ENCODE peak calls at places on chromosomes 11 and 22, in four cellular contexts. O is fibroblast of mammary gland, H is adrenal gland, B is RWPE1. J is an unnamed sample.
A peak's percentile ranks its signal among the peaks of the same experiment; 100 is the strongest.

GRCh38 chr11:114304969-114305368 is 8.8 kb downstream of the NNMT start:
- DNase-seq in B (no peak), H (no peak), O (peak; percentile 18), J (no peak)

GRCh38 chr22:38346506-38346905 is 29.3 kb upstream of the CSNK1E start:
- DNase-seq in B (no peak), H (peak; percentile 11), O (no peak), J (no peak)

GRCh38 chr11:86291466-86292262 is 10.4 kb upstream of the HIKESHI start:
- DNase-seq in H (peak; percentile 43), O (peak; percentile 70), B (peak; percentile 45), J (peak; percentile 77)

GRCh38 chr11:94602430-94603372 is 35.5 kb downstream of the PIWIL4 start:
- DNase-seq in O (peak; percentile 91), H (peak; percentile 61), B (peak; percentile 66), J (no peak)

GRCh38 chr22:45826520-45826919 is 150.4 kb downstream of the WNT7B start:
- DNase-seq in B (no peak), O (no peak), H (no peak), J (no peak)

GRCh38 chr11:110857885-110858555 is 145.8 kb upstream of the ARHGAP20 start:
- DNase-seq in O (peak; percentile 91), H (no peak), B (peak; percentile 4), J (peak; percentile 45)

GRCh38 chr11:102495161-102496042 is 35.1 kb downstream of the MMP7 start:
- DNase-seq in H (no peak), O (peak; percentile 91), B (peak; percentile 66), J (peak; percentile 93)

GRCh38 chr11:92131289-92131890 is 93.2 kb upstream of the FAT3 start:
- DNase-seq in O (no peak), H (no peak), B (peak; percentile 24), J (peak; percentile 81)

GRCh38 chr11:67539588-67539987 is 16.3 kb upstream of the CABP2 start:
- DNase-seq in O (no peak), H (no peak), B (no peak), J (no peak)

GRCh38 chr11:128686745-128687177 is 7.1 kb upstream of the FLI1 start:
- DNase-seq in H (peak; percentile 39), O (peak; percentile 31), B (peak; percentile 47), J (no peak)

GRCh38 chr11:134363161-134363560 is 31.4 kb downstream of the GLB1L2 start:
- DNase-seq in O (no peak), B (no peak), H (no peak), J (no peak)

GRCh38 chr11:131664811-131665210 is 294.4 kb downstream of the NTM start:
- DNase-seq in H (no peak), O (no peak), B (no peak), J (no peak)

GRCh38 chr22:42794551-42795510 is 62.2 kb downstream of the ARFGAP3 start:
- DNase-seq in H (no peak), B (no peak), O (no peak), J (no peak)
- TF ChIP-seq CTCF in H (no peak), B (no peak), O (peak; percentile 9), J (no peak)

DNA sequence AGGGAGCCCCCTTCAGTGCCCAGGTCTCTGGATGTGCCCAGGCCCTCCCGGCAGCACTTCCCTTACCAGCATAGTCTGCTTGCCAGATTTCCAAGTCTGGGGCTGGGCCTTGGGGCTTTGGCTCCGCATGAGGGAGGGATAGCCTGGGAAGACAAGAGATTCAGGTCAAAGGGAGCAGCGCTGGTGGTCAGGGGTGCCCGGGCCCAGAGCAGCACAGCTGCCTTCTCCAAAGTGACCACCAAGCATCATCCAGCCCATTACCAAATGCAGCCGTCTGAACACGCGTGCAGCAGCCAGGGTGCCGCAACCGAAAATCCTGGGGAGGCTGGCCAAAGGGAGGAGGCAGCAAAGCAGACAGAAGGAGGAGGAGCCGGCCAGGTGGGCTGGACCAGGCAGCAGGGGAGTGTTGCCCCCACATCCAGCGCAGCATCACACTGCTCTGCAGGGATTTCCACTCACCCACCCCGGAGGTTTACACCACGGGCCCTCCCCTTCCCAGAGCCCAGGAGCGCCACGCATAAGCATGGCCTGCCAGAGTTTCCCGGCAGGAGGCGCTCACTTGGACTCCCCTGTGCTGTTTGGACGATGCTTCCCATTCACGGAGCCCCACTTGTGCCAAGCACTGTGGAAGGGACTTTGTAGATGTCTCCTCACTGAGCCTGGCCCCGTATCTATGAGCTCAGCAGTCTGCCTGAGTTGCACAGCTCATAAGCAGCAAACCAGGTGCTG is 22.5 kb downstream of the TRIM29 start:
- DNase-seq in O (peak; percentile 4), B (no peak), H (no peak), J (no peak)
- TF ChIP-seq CTCF in O (peak; percentile 20), B (no peak), H (no peak), J (no peak)

GRCh38 chr11:7536102-7536501 is 22.3 kb downstream of the PPFIBP2 start:
- DNase-seq in H (no peak), O (no peak), B (no peak), J (no peak)
- TF ChIP-seq CTCF in H (no peak), O (no peak), B (no peak), J (no peak)

GRCh38 chr11:76891793-76892192 is 31.1 kb downstream of the ACER3 start:
- DNase-seq in O (no peak), H (no peak), B (no peak), J (no peak)
- TF ChIP-seq CTCF in O (no peak), H (no peak), B (no peak), J (no peak)